ENCODE peak calls at places on chromosomes 4 and X, in seven cellular contexts. One of them, this sample, is unnamed.

GRCh38 chr4:128354205-128354821 is 66.7 kb upstream of the PGRMC2 start:
- DNase-seq in neural crest cell: no peak
- DNase-seq in GM20000: no peak
- DNase-seq in activated effector memory CD4-positive, alpha-beta T cell treated with Interleukin-2 at 50 U/mL for 16 hours: no peak
- DNase-seq in amniotic stem cell: no peak
- DNase-seq in uterus: no peak
- DNase-seq in ovary: peak
- DNase-seq in this sample: no peak

GRCh38 chr4:145845118-145845517 is 93.5 kb downstream of the ZNF827 start:
- DNase-seq in neural crest cell: no peak
- DNase-seq in GM20000: no peak
- DNase-seq in activated effector memory CD4-positive, alpha-beta T cell treated with Interleukin-2 at 50 U/mL for 16 hours: no peak
- DNase-seq in amniotic stem cell: no peak
- DNase-seq in uterus: no peak
- DNase-seq in ovary: no peak
- DNase-seq in this sample: no peak

GRCh38 chr4:56723201-56723605 is 42.1 kb upstream of the HOPX start:
- DNase-seq in neural crest cell: no peak
- DNase-seq in GM20000: no peak
- DNase-seq in activated effector memory CD4-positive, alpha-beta T cell treated with Interleukin-2 at 50 U/mL for 16 hours: no peak
- DNase-seq in amniotic stem cell: no peak
- DNase-seq in uterus: no peak
- DNase-seq in ovary: no peak
- DNase-seq in this sample: no peak

GRCh38 chr4:70705856-70706461 is 15.8 kb upstream of the RUFY3 start:
- DNase-seq in neural crest cell: no peak
- DNase-seq in GM20000: no peak
- DNase-seq in activated effector memory CD4-positive, alpha-beta T cell treated with Interleukin-2 at 50 U/mL for 16 hours: no peak
- DNase-seq in amniotic stem cell: no peak
- DNase-seq in uterus: no peak
- DNase-seq in ovary: no peak
- DNase-seq in this sample: no peak

GRCh38 chr4:47213971-47214370 is 182.6 kb downstream of the GABRB1 start:
- DNase-seq in neural crest cell: no peak
- DNase-seq in GM20000: no peak
- DNase-seq in activated effector memory CD4-positive, alpha-beta T cell treated with Interleukin-2 at 50 U/mL for 16 hours: no peak
- DNase-seq in amniotic stem cell: peak
- DNase-seq in uterus: no peak
- DNase-seq in ovary: no peak
- DNase-seq in this sample: no peak

GRCh38 chr4:157701695-157701994 is 471.2 kb downstream of the GASK1B start:
- DNase-seq in neural crest cell: no peak
- DNase-seq in GM20000: no peak
- DNase-seq in activated effector memory CD4-positive, alpha-beta T cell treated with Interleukin-2 at 50 U/mL for 16 hours: no peak
- DNase-seq in amniotic stem cell: no peak
- DNase-seq in uterus: no peak
- DNase-seq in ovary: no peak
- DNase-seq in this sample: no peak

GRCh38 chr4:81522711-81523110 is 51.0 kb upstream of the RASGEF1B start:
- DNase-seq in neural crest cell: no peak
- DNase-seq in GM20000: no peak
- DNase-seq in activated effector memory CD4-positive, alpha-beta T cell treated with Interleukin-2 at 50 U/mL for 16 hours: no peak
- DNase-seq in amniotic stem cell: no peak
- DNase-seq in uterus: no peak
- DNase-seq in ovary: no peak
- DNase-seq in this sample: no peak

GRCh38 chrX:45050558-45050957 is 150.1 kb downstream of the DIPK2B start:
- DNase-seq in neural crest cell: no peak
- DNase-seq in GM20000: peak
- DNase-seq in activated effector memory CD4-positive, alpha-beta T cell treated with Interleukin-2 at 50 U/mL for 16 hours: no peak
- DNase-seq in amniotic stem cell: no peak
- DNase-seq in uterus: no peak
- DNase-seq in ovary: no peak
- DNase-seq in this sample: no peak

GRCh38 chrX:7318661-7319060 is 170.7 kb upstream of the PUDP start:
- DNase-seq in neural crest cell: no peak
- DNase-seq in GM20000: no peak
- DNase-seq in activated effector memory CD4-positive, alpha-beta T cell treated with Interleukin-2 at 50 U/mL for 16 hours: no peak
- DNase-seq in amniotic stem cell: no peak
- DNase-seq in uterus: no peak
- DNase-seq in ovary: no peak
- DNase-seq in this sample: no peak

GRCh38 chr4:140851032-140851636 is 94.9 kb upstream of the TBC1D9 start:
- DNase-seq in neural crest cell: peak
- DNase-seq in GM20000: peak
- DNase-seq in activated effector memory CD4-positive, alpha-beta T cell treated with Interleukin-2 at 50 U/mL for 16 hours: no peak
- DNase-seq in amniotic stem cell: peak
- DNase-seq in uterus: peak
- DNase-seq in ovary: peak
- DNase-seq in this sample: peak

GRCh38 chr4:2272026-2272827 is 10.3 kb upstream of the MXD4 start:
- DNase-seq in neural crest cell: no peak
- DNase-seq in GM20000: no peak
- DNase-seq in activated effector memory CD4-positive, alpha-beta T cell treated with Interleukin-2 at 50 U/mL for 16 hours: no peak
- DNase-seq in amniotic stem cell: no peak
- DNase-seq in uterus: no peak
- DNase-seq in ovary: peak
- DNase-seq in this sample: no peak

GRCh38 chrX:24890677-24891076 is 125.1 kb downstream of the ARX start:
- DNase-seq in neural crest cell: no peak
- DNase-seq in GM20000: no peak
- DNase-seq in activated effector memory CD4-positive, alpha-beta T cell treated with Interleukin-2 at 50 U/mL for 16 hours: no peak
- DNase-seq in amniotic stem cell: no peak
- DNase-seq in uterus: no peak
- DNase-seq in ovary: no peak
- DNase-seq in this sample: no peak

GRCh38 chrX:86002076-86002896 is 45.1 kb downstream of the CHM start:
- DNase-seq in neural crest cell: no peak
- DNase-seq in GM20000: no peak
- DNase-seq in activated effector memory CD4-positive, alpha-beta T cell treated with Interleukin-2 at 50 U/mL for 16 hours: peak
- DNase-seq in amniotic stem cell: no peak
- DNase-seq in uterus: no peak
- DNase-seq in ovary: no peak
- DNase-seq in this sample: no peak

GRCh38 chr4:94895081-94895480 is 137.3 kb downstream of the BMPR1B start:
- DNase-seq in neural crest cell: no peak
- DNase-seq in GM20000: no peak
- DNase-seq in activated effector memory CD4-positive, alpha-beta T cell treated with Interleukin-2 at 50 U/mL for 16 hours: no peak
- DNase-seq in amniotic stem cell: no peak
- DNase-seq in uterus: no peak
- DNase-seq in ovary: no peak
- DNase-seq in this sample: no peak

GRCh38 chr4:151358266-151358665 is 32.9 kb upstream of the SH3D19 start:
- DNase-seq in neural crest cell: no peak
- DNase-seq in GM20000: no peak
- DNase-seq in activated effector memory CD4-positive, alpha-beta T cell treated with Interleukin-2 at 50 U/mL for 16 hours: no peak
- DNase-seq in amniotic stem cell: no peak
- DNase-seq in uterus: no peak
- DNase-seq in ovary: no peak
- DNase-seq in this sample: no peak

GRCh38 chr4:37389967-37390580 is 145.5 kb downstream of the NWD2 start:
- DNase-seq in neural crest cell: peak
- DNase-seq in GM20000: peak
- DNase-seq in activated effector memory CD4-positive, alpha-beta T cell treated with Interleukin-2 at 50 U/mL for 16 hours: no peak
- DNase-seq in amniotic stem cell: no peak
- DNase-seq in uterus: no peak
- DNase-seq in ovary: no peak
- DNase-seq in this sample: no peak

GRCh38 chrX:264634-265455 is 16.3 kb upstream of the PLCXD1 start:
- DNase-seq in neural crest cell: no peak
- DNase-seq in GM20000: no peak
- DNase-seq in activated effector memory CD4-positive, alpha-beta T cell treated with Interleukin-2 at 50 U/mL for 16 hours: no peak
- DNase-seq in amniotic stem cell: no peak
- DNase-seq in uterus: no peak
- DNase-seq in ovary: no peak
- DNase-seq in this sample: no peak

GRCh38 chr4:3641501-3641900 is 109.3 kb upstream of the LRPAP1 start:
- DNase-seq in neural crest cell: no peak
- DNase-seq in GM20000: no peak
- DNase-seq in activated effector memory CD4-positive, alpha-beta T cell treated with Interleukin-2 at 50 U/mL for 16 hours: no peak
- DNase-seq in amniotic stem cell: no peak
- DNase-seq in uterus: peak
- DNase-seq in ovary: no peak
- DNase-seq in this sample: no peak

GRCh38 chr4:39256436-39256835 is 74.1 kb downstream of the WDR19 start:
- DNase-seq in neural crest cell: no peak
- DNase-seq in GM20000: no peak
- DNase-seq in activated effector memory CD4-positive, alpha-beta T cell treated with Interleukin-2 at 50 U/mL for 16 hours: no peak
- DNase-seq in amniotic stem cell: no peak
- DNase-seq in uterus: no peak
- DNase-seq in ovary: no peak
- DNase-seq in this sample: no peak

GRCh38 chr4:175930471-175930870 is 118.4 kb upstream of the GPM6A start:
- DNase-seq in neural crest cell: no peak
- DNase-seq in GM20000: no peak
- DNase-seq in activated effector memory CD4-positive, alpha-beta T cell treated with Interleukin-2 at 50 U/mL for 16 hours: no peak
- DNase-seq in amniotic stem cell: no peak
- DNase-seq in uterus: no peak
- DNase-seq in ovary: no peak
- DNase-seq in this sample: no peak

GRCh38 chrX:153935326-153935851 is 552 bp upstream of the NAA10 start:
- DNase-seq in neural crest cell: no peak
- DNase-seq in GM20000: no peak
- DNase-seq in activated effector memory CD4-positive, alpha-beta T cell treated with Interleukin-2 at 50 U/mL for 16 hours: no peak
- DNase-seq in amniotic stem cell: no peak
- DNase-seq in uterus: no peak
- DNase-seq in ovary: peak
- DNase-seq in this sample: no peak

GRCh38 chrX:18961686-18962085 is 22.2 kb downstream of the PHKA2 start:
- DNase-seq in neural crest cell: no peak
- DNase-seq in GM20000: peak
- DNase-seq in activated effector memory CD4-positive, alpha-beta T cell treated with Interleukin-2 at 50 U/mL for 16 hours: no peak
- DNase-seq in amniotic stem cell: no peak
- DNase-seq in uterus: no peak
- DNase-seq in ovary: no peak
- DNase-seq in this sample: no peak

GRCh38 chrX:150239946-150240642 is 123.0 kb upstream of the MAMLD1 start:
- DNase-seq in neural crest cell: no peak
- DNase-seq in GM20000: no peak
- DNase-seq in activated effector memory CD4-positive, alpha-beta T cell treated with Interleukin-2 at 50 U/mL for 16 hours: no peak
- DNase-seq in amniotic stem cell: no peak
- DNase-seq in uterus: no peak
- DNase-seq in ovary: no peak
- DNase-seq in this sample: no peak

GRCh38 chrX:55107911-55108310 is 19.1 kb downstream of the PAGE2 start:
- DNase-seq in neural crest cell: no peak
- DNase-seq in GM20000: no peak
- DNase-seq in activated effector memory CD4-positive, alpha-beta T cell treated with Interleukin-2 at 50 U/mL for 16 hours: no peak
- DNase-seq in amniotic stem cell: no peak
- DNase-seq in uterus: no peak
- DNase-seq in ovary: no peak
- DNase-seq in this sample: no peak

GRCh38 chrX:36927712-36928111 is 80.5 kb upstream of the FAM47C start:
- DNase-seq in neural crest cell: no peak
- DNase-seq in GM20000: no peak
- DNase-seq in activated effector memory CD4-positive, alpha-beta T cell treated with Interleukin-2 at 50 U/mL for 16 hours: no peak
- DNase-seq in amniotic stem cell: no peak
- DNase-seq in uterus: no peak
- DNase-seq in ovary: no peak
- DNase-seq in this sample: no peak

GRCh38 chrX:24081661-24082154 is 27.0 kb downstream of the EIF2S3 start:
- DNase-seq in neural crest cell: peak
- DNase-seq in GM20000: no peak
- DNase-seq in activated effector memory CD4-positive, alpha-beta T cell treated with Interleukin-2 at 50 U/mL for 16 hours: peak
- DNase-seq in amniotic stem cell: peak
- DNase-seq in uterus: peak
- DNase-seq in ovary: peak
- DNase-seq in this sample: peak

GRCh38 chr4:125254111-125254510 is 60.6 kb upstream of the FAT4 start:
- DNase-seq in neural crest cell: no peak
- DNase-seq in GM20000: no peak
- DNase-seq in activated effector memory CD4-positive, alpha-beta T cell treated with Interleukin-2 at 50 U/mL for 16 hours: no peak
- DNase-seq in amniotic stem cell: peak
- DNase-seq in uterus: no peak
- DNase-seq in ovary: no peak
- DNase-seq in this sample: no peak

GRCh38 chrX:112368371-112368770 is 285.8 kb upstream of the TRPC5 start:
- DNase-seq in neural crest cell: no peak
- DNase-seq in GM20000: no peak
- DNase-seq in activated effector memory CD4-positive, alpha-beta T cell treated with Interleukin-2 at 50 U/mL for 16 hours: no peak
- DNase-seq in amniotic stem cell: no peak
- DNase-seq in uterus: no peak
- DNase-seq in ovary: no peak
- DNase-seq in this sample: no peak

GRCh38 chr4:68388347-68388746 is 38.5 kb upstream of the YTHDC1 start:
- DNase-seq in neural crest cell: no peak
- DNase-seq in GM20000: no peak
- DNase-seq in activated effector memory CD4-positive, alpha-beta T cell treated with Interleukin-2 at 50 U/mL for 16 hours: no peak
- DNase-seq in amniotic stem cell: no peak
- DNase-seq in uterus: no peak
- DNase-seq in ovary: no peak
- DNase-seq in this sample: no peak

This sample was measured in hypothalamus.